ENCODE peak calls at places on chromosome 9, in ten cellular contexts. G, S, W, M, R, J, L, X, U and N are unnamed samples.

GRCh38 chr9:78568774-78569173 is 271.8 kb downstream of the PSAT1 start:
- DNase-seq in J (no peak), L (no peak), M (no peak), G (no peak), S (no peak), X (no peak), R (no peak), W (no peak), U (no peak), N (no peak)

GRCh38 chr9:115073456-115073855 is 44.5 kb downstream of the TNC start:
- DNase-seq in R (no peak), G (no peak), S (no peak), M (no peak), X (no peak), W (no peak), L (no peak), J (no peak), U (no peak), N (no peak)

GRCh38 chr9:32589083-32589713 is 16.2 kb upstream of the NDUFB6 start:
- DNase-seq in R (peak; percentile 66), G (no peak), L (no peak), W (peak; percentile 49), S (no peak), X (no peak), J (peak; percentile 56), U (no peak), M (no peak), N (no peak)

GRCh38 chr9:72154468-72155281 is 5.4 kb downstream of the GDA start:
- DNase-seq in J (no peak), X (no peak), L (peak; percentile 28), S (no peak), R (no peak), M (no peak), U (no peak), G (no peak), W (peak; percentile 29), N (no peak)

GRCh38 chr9:37454238-37454637 is 11.0 kb downstream of the ZBTB5 start:
- DNase-seq in J (no peak), S (no peak), X (no peak), U (no peak), G (no peak), M (no peak), R (no peak), L (no peak), W (no peak), N (no peak)

GRCh38 chr9:84723426-84723825 is 53.9 kb downstream of the NTRK2 start:
- DNase-seq in W (no peak), L (no peak), X (no peak), M (no peak), U (no peak), S (no peak), R (no peak), J (no peak), G (no peak), N (no peak)

GRCh38 chr9:107639426-107639825 is 149.9 kb upstream of the KLF4 start:
- DNase-seq in U (no peak), W (no peak), R (peak; percentile 25), L (no peak), X (no peak), M (no peak), G (no peak), J (peak; percentile 38), S (no peak), N (no peak)

GRCh38 chr9:99109522-99109921 is 4.6 kb downstream of the TGFBR1 start:
- DNase-seq in S (no peak), W (no peak), X (no peak), G (no peak), L (no peak), R (no peak), J (peak; percentile 54), M (no peak), U (no peak), N (no peak)

GRCh38 chr9:16335788-16336580 is 534.5 kb downstream of the BNC2 start:
- DNase-seq in G (no peak), R (peak; percentile 82), S (peak; percentile 77), M (no peak), U (peak; percentile 38), J (peak; percentile 100), L (no peak), X (no peak), W (no peak), N (no peak)

GRCh38 chr9:99259231-99259918 is 37.3 kb downstream of the SEC61B start:
- DNase-seq in W (peak; percentile 54), X (peak; percentile 34), S (no peak), M (peak; percentile 9), G (no peak), R (peak; percentile 24), U (peak; percentile 87), L (peak; percentile 73), J (peak; percentile 20), N (no peak)

GRCh38 chr9:34587271-34587670 is 2.3 kb downstream of the CNTFR start:
- DNase-seq in G (no peak), R (no peak), M (no peak), X (no peak), S (no peak), L (no peak), U (no peak), J (no peak), W (no peak), N (no peak)

GRCh38 chr9:91978739-91979414 is 28.8 kb upstream of the ROR2 start:
- DNase-seq in S (no peak), L (peak; percentile 36), W (no peak), M (no peak), R (peak; percentile 5), U (no peak), X (peak; percentile 29), J (peak; percentile 91), G (peak; percentile 51), N (no peak)
- TF ChIP-seq CTCF in S (peak; percentile 10), L (peak; percentile 63), W (no peak), M (no peak), R (peak; percentile 3), U (peak; percentile 34), X (peak; percentile 53), J (peak; percentile 36), G (no peak), N (peak; percentile 57)

GRCh38 chr9:131530546-131530929 is 525 bp downstream of the UCK1 start:
- DNase-seq in M (no peak), R (peak; percentile 30), X (peak; percentile 62), J (no peak), S (no peak), W (peak; percentile 69), L (peak; percentile 34), G (peak; percentile 56), U (peak; percentile 37), N (peak; percentile 53)
- TF ChIP-seq CTCF in M (no peak), R (no peak), X (no peak), J (no peak), S (peak; percentile 15), W (no peak), L (peak; percentile 12), G (no peak), U (no peak), N (no peak)

GRCh38 chr9:113712053-113712452 is 164.1 kb upstream of the ZNF618 start:
- DNase-seq in M (no peak), G (no peak), S (no peak), J (peak; percentile 48), W (no peak), X (no peak), U (no peak), L (peak; percentile 65), R (peak; percentile 29), N (no peak)

GRCh38 chr9:113709721-113710120 is 166.4 kb upstream of the ZNF618 start:
- DNase-seq in L (no peak), U (no peak), S (no peak), M (no peak), W (no peak), R (no peak), J (no peak), X (no peak), G (no peak), N (no peak)

GRCh38 chr9:113708821-113709713 is 167.0 kb upstream of the ZNF618 start:
- DNase-seq in L (no peak), R (no peak), J (no peak), W (no peak), S (no peak), M (no peak), X (no peak), U (no peak), G (no peak), N (no peak)

GRCh38 chr9:113707953-113708695 is 168.0 kb upstream of the ZNF618 start:
- DNase-seq in J (no peak), W (no peak), X (no peak), M (no peak), G (no peak), L (peak; percentile 38), S (no peak), R (no peak), U (no peak), N (no peak)

GRCh38 chr9:113711251-113711650 is 164.9 kb upstream of the ZNF618 start:
- DNase-seq in J (no peak), M (no peak), R (no peak), L (no peak), X (no peak), G (no peak), W (no peak), S (no peak), U (no peak), N (no peak)
- TF ChIP-seq CTCF in J (no peak), M (no peak), R (no peak), L (no peak), X (no peak), G (no peak), W (no peak), S (no peak), U (no peak), N (no peak)

DNA sequence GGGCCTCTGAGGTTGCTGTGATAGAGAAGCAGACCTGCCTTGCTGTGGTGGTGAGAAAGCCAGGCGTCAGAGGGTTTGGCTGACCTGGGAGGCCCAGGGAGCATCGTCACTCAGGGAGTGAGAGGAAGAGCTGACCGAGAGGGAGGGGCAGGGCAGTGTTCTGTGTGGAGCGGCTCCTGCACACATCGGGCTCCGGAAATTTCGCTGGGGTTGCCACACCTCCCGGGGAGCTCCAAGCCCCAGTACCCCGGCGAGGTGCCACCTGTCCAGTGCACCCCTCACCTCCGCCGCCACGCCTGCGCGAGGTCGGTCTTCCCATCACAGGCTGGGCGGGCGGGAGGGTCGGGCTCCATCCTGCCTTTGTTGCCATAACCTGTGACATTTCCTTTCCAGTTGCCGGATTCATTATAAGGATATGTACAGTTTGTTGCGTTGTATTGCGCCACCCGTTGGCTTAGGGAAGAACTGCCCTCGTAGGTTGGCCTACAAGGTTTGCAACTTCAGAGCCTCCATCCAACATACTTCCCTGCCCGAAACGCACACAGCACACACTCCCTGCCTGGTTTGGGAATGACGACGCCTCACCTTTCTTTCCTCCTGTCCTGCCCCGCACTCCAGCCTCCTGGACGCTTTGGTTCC is 223.2 kb downstream of the CACNA1B start:
- DNase-seq in U (no peak), W (peak; percentile 32), S (no peak), X (no peak), R (no peak), M (no peak), L (peak; percentile 16), J (no peak), G (peak; percentile 46), N (peak; percentile 31)
- TF ChIP-seq CTCF in U (peak; percentile 34), W (no peak), S (no peak), X (no peak), R (no peak), M (no peak), L (no peak), J (no peak), G (peak; percentile 58), N (peak; percentile 5)